ENCODE peak calls at places on chromosome 22, in five cellular contexts. Y is lower leg skin, V is dorsolateral prefrontal cortex, E is heart right ventricle, N is spleen. L is an unnamed sample.
A peak's percentile ranks its signal among the peaks of the same experiment; 100 is the strongest.

GRCh38 chr22:20430641-20431519 is 6.7 kb downstream of the SCARF2 start:
- DNase-seq in V (no peak), E (peak; percentile 44), Y (peak; percentile 87), N (peak; percentile 89), L (no peak)

GRCh38 chr22:44330727-44331660 is 18.2 kb upstream of the SHISAL1 start:
- DNase-seq in E (no peak), V (no peak), N (no peak), Y (no peak), L (no peak)

GRCh38 chr22:33051960-33052839 is 6.0 kb downstream of the SYN3 start:
- DNase-seq in Y (peak; percentile 81), N (no peak), E (no peak), V (no peak), L (peak; percentile 3)

GRCh38 chr22:37819100-37819433 is 4.1 kb upstream of the GALR3 start:
- DNase-seq in V (no peak), E (no peak), N (no peak), Y (no peak), L (no peak)

GRCh38 chr22:45164217-45165123 is 745 bp downstream of the NUP50 start:
- DNase-seq in V (no peak), N (peak; percentile 91), Y (peak; percentile 91), E (peak; percentile 40), L (peak; percentile 18)

GRCh38 chr22:39454385-39454871 is 2.4 kb upstream of the MGAT3 start:
- DNase-seq in V (no peak), E (no peak), N (no peak), Y (no peak), L (peak; percentile 29)

GRCh38 chr22:20035375-20036084 is 14.6 kb downstream of the TANGO2 start:
- DNase-seq in V (no peak), E (no peak), N (no peak), Y (no peak), L (no peak)

GRCh38 chr22:19039796-19040580 is 82.2 kb downstream of the DGCR2 start:
- DNase-seq in N (peak; percentile 65), V (no peak), E (no peak), Y (no peak), L (no peak)

GRCh38 chr22:42685941-42686666 is 34.6 kb downstream of the A4GALT start:
- DNase-seq in Y (no peak), V (no peak), N (no peak), E (peak; percentile 81), L (no peak)

GRCh38 chr22:23750744-23751440 is at the start of gene ZNF70:
- DNase-seq in E (peak; percentile 86), V (peak; percentile 60), Y (peak; percentile 95), N (peak; percentile 98), L (peak; percentile 72)

GRCh38 chr22:37079668-37080171 is 28.2 kb downstream of the KCTD17 start:
- DNase-seq in E (no peak), Y (no peak), V (no peak), N (peak; percentile 83), L (peak; percentile 67)

GRCh38 chr22:33006220-33006954 is 51.8 kb downstream of the SYN3 start:
- DNase-seq in N (peak; percentile 43), V (no peak), E (no peak), Y (peak; percentile 84), L (no peak)

GRCh38 chr22:18968011-18968749 is 32.1 kb upstream of the PRODH start:
- DNase-seq in E (peak; percentile 52), N (no peak), Y (no peak), V (no peak), L (peak; percentile 31)

GRCh38 chr22:41021039-41021654 is 70.0 kb downstream of the RBX1 start:
- DNase-seq in E (peak; percentile 18), V (no peak), Y (peak; percentile 86), N (peak; percentile 77), L (no peak)

GRCh38 chr22:39422721-39423120 is 23.1 kb downstream of the TAB1 start:
- DNase-seq in Y (no peak), E (no peak), N (peak; percentile 19), V (no peak), L (no peak)

GRCh38 chr22:40009953-40010751 is 15.4 kb downstream of the FAM83F start:
- DNase-seq in E (no peak), Y (no peak), V (no peak), N (no peak), L (no peak)

GRCh38 chr22:44181033-44181911 is 547 bp downstream of the PARVG start:
- DNase-seq in N (peak; percentile 95), E (peak; percentile 42), V (no peak), Y (no peak), L (no peak)

GRCh38 chr22:33404723-33405122 is 346.5 kb upstream of the SYN3 start:
- DNase-seq in Y (no peak), N (no peak), E (no peak), V (no peak), L (no peak)

GRCh38 chr22:43955883-43956286 is 643 bp downstream of the SAMM50 start:
- DNase-seq in V (no peak), N (no peak), Y (no peak), E (no peak), L (peak; percentile 18)

GRCh38 chr22:38491707-38492348 is 14.3 kb downstream of the DDX17 start:
- DNase-seq in Y (no peak), E (no peak), N (no peak), V (no peak), L (no peak)

GRCh38 chr22:18983120-18983651 is 47.1 kb upstream of the PRODH start:
- DNase-seq in Y (peak; percentile 28), E (no peak), V (no peak), N (peak; percentile 63), L (no peak)

GRCh38 chr22:42857845-42858481 is 890 bp upstream of the ARFGAP3 start:
- DNase-seq in Y (no peak), N (peak; percentile 80), E (no peak), V (no peak), L (no peak)

GRCh38 chr22:44396021-44396726 is 83.4 kb upstream of the SHISAL1 start:
- DNase-seq in V (no peak), N (peak; percentile 39), Y (peak; percentile 56), E (no peak), L (no peak)

GRCh38 chr22:25077964-25078363 is 121.7 kb upstream of the CRYBB3 start:
- DNase-seq in Y (no peak), V (no peak), N (no peak), E (no peak), L (no peak)

GRCh38 chr22:48511211-48511610 is 1316.5 kb downstream of the BRD1 start:
- DNase-seq in Y (no peak), N (no peak), E (no peak), V (no peak), L (no peak)

GRCh38 chr22:39327995-39328754 is 8.8 kb upstream of the RPL3 start:
- DNase-seq in V (no peak), Y (no peak), N (peak; percentile 72), E (no peak), L (no peak)

GRCh38 chr22:44595841-44596341 is 97.9 kb upstream of the RTL6 start:
- DNase-seq in Y (no peak), V (no peak), N (no peak), E (no peak), L (peak; percentile 25)

GRCh38 chr22:16608931-16609330 is 16.3 kb upstream of the CCT8L2 start:
- DNase-seq in E (no peak), N (no peak), V (no peak), Y (no peak), L (no peak)

GRCh38 chr22:16601437-16602223 is 9.0 kb upstream of the CCT8L2 start:
- DNase-seq in Y (no peak), N (peak; percentile 76), E (peak; percentile 38), V (no peak), L (peak; percentile 1)

DNA sequence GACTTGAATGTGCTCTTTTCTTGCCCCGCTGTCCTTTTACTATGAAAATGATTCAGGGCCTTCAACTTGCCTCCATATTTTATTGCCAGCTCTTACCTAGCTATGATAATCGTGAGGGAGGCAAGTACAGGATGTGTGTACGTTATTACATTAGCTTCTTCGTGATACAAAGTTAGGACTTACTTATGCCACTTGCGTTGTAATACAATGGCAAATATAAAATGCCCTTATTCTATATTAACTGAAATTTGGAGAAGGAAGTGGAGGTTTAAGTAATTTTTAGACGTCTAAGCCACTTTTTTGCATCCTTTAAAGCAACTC is 10.8 kb upstream of the CCT8L2 start:
- DNase-seq in N (no peak), Y (no peak), V (no peak), E (no peak), L (no peak)
- H3K4me3 ChIP-seq in N (no peak overlapping the region), Y (no peak overlapping the region), V (no peak overlapping the region), E (no peak overlapping the region), L (peak overlapping the region; percentile 10)

DNA sequence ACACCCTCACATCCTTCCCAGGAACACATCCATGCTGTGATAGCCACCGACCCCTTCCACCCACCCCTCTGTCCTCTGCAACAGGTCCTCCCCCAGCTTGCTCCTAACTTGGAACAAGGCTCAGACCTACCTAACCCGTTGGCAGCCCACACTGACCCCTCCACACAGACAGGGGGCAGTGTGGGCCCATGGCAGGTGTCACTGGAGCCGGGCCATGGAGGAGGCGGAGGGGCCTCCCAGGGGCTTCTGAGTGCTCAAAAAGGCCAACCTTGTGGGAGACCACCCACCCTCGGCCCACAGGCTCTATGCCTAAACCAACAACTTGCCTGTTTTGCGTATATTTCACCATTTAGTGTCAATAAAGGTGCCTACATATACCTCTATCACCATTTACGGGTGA is 57.0 kb downstream of the CERK start:
- DNase-seq in E (no peak), V (no peak), Y (no peak), N (no peak), L (no peak)
- TF ChIP-seq CTCF in E (peak; percentile 29), V (no peak), Y (no peak), N (no peak), L (peak; percentile 17)

GRCh38 chr22:17777717-17778044 is 3.4 kb upstream of the BID start:
- DNase-seq in V (no peak), E (no peak), Y (no peak), N (no peak), L (no peak)
- H3K4me3 ChIP-seq in V (no peak overlapping the region), E (no peak overlapping the region), Y (no peak overlapping the region), N (peak overlapping the region; percentile 54), L (no peak overlapping the region)

GRCh38 chr22:27919943-27920755 is 1.1 kb upstream of the PITPNB start:
- DNase-seq in E (no peak), V (no peak), N (no peak), Y (no peak), L (peak; percentile 65)
- TF ChIP-seq CTCF in E (no peak), V (no peak), N (no peak), Y (no peak), L (no peak)

GRCh38 chr22:49856343-49856742 is 2.7 kb downstream of the ZBED4 start:
- DNase-seq in E (no peak), Y (no peak), N (no peak), V (no peak), L (no peak)

GRCh38 chr22:49853981-49854791 is 542 bp downstream of the ZBED4 start:
- DNase-seq in E (peak; percentile 40), V (no peak), Y (peak; percentile 88), N (peak; percentile 91), L (peak; percentile 30)

GRCh38 chr22:49852898-49853894 is at the start of gene ZBED4:
- DNase-seq in E (peak; percentile 100), N (peak; percentile 100), V (peak; percentile 86), Y (peak; percentile 99), L (peak; percentile 97)

GRCh38 chr22:49856766-49857618 is 3.3 kb downstream of the ZBED4 start:
- DNase-seq in V (no peak), Y (no peak), N (peak; percentile 77), E (no peak), L (no peak)

DNA sequence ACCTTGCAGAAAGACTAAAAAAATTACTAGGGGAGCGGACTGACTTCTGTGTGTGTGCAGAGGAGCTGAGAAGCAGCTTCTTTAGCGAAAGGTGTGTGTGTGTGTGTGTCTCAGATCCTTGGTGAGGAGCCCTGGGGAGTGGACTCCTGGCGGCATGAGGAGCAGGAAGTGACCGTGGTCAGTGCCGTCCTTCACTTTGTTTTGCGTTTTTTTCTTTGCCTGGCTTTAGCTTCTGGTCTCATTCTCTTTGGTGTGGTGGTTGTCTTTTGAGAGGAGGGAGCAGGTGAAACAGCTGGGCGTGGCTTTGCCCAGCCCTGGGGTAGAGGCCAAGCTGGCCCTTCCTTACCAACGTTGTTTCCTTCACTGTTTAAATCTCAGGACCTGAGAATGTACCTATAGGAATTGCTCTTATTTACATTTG is 1.9 kb downstream of the ZBED4 start:
- DNase-seq in N (peak; percentile 51), Y (no peak), V (no peak), E (no peak), L (peak; percentile 20)
- H3K4me3 ChIP-seq in N (peak overlapping the region; percentile 58), Y (no peak overlapping the region), V (no peak overlapping the region), E (no peak overlapping the region), L (peak overlapping the region; percentile 81)

L was measured in fibroblast of pulmonary artery.